ENCODE peak calls at places on chromosomes 1 and 21, in six cellular contexts. B is neural progenitor cell, H is SK-N-SH, J is GM23248, C is endodermal cell, L is adrenal gland. O is an unnamed sample.

GRCh38 chr1:25343872-25344271 is 5.7 kb downstream of the TMEM50A start:
- DNase-seq in L (no peak), B (no peak), H (no peak), C (no peak), J (peak; percentile 87), O (no peak)

GRCh38 chr21:34534522-34534921 is 22.5 kb upstream of the KCNE1 start:
- DNase-seq in L (no peak), B (no peak), H (no peak), C (no peak), J (peak; percentile 50), O (no peak)

GRCh38 chr1:65265296-65266271 is 43.8 kb upstream of the DNAJC6 start:
- DNase-seq in H (peak; percentile 89), J (peak; percentile 80), L (peak; percentile 56), C (peak; percentile 89), B (peak; percentile 89), O (peak; percentile 75)

GRCh38 chr1:214327519-214327918 is 46.6 kb downstream of the SMYD2 start:
- DNase-seq in L (no peak), H (peak; percentile 28), B (no peak), J (no peak), C (peak; percentile 29), O (no peak)

GRCh38 chr1:172826096-172826741 is 167.3 kb downstream of the FASLG start:
- DNase-seq in B (peak; percentile 39), J (peak; percentile 92), L (peak; percentile 36), C (no peak), H (peak; percentile 38), O (no peak)

GRCh38 chr1:235075955-235076308 is 52.7 kb downstream of the TOMM20 start:
- DNase-seq in B (no peak), L (no peak), C (no peak), H (no peak), J (no peak), O (peak; percentile 49)

GRCh38 chr1:36761073-36761472 is 273.2 kb downstream of the GRIK3 start:
- DNase-seq in J (no peak), C (peak; percentile 25), B (no peak), H (no peak), L (no peak), O (no peak)

GRCh38 chr1:1162597-1163537 is 10.8 kb upstream of the TTLL10 start:
- DNase-seq in C (peak; percentile 90), L (no peak), H (no peak), B (no peak), J (no peak), O (peak; percentile 96)

GRCh38 chr1:59897165-59897564 is 29.4 kb downstream of the CYP2J2 start:
- DNase-seq in H (no peak), C (no peak), B (no peak), J (no peak), L (no peak), O (no peak)

GRCh38 chr1:155598842-155599331 is 11.1 kb upstream of the MSTO1 start:
- DNase-seq in H (no peak), B (peak; percentile 73), C (peak; percentile 69), J (peak; percentile 69), L (no peak), O (no peak)

GRCh38 chr1:119358661-119359060 is 9.9 kb upstream of the HAO2 start:
- DNase-seq in H (no peak), J (peak; percentile 60), C (no peak), L (no peak), B (no peak), O (no peak)

GRCh38 chr1:76075877-76076276 is 1.3 kb downstream of the ST6GALNAC3 start:
- DNase-seq in L (no peak), H (no peak), J (peak; percentile 7), B (no peak), C (no peak), O (no peak)

GRCh38 chr1:33641099-33641830 is 168.8 kb downstream of the ZSCAN20 start:
- DNase-seq in B (peak; percentile 51), J (peak; percentile 81), L (no peak), H (no peak), C (peak; percentile 76), O (no peak)

GRCh38 chr1:218496561-218496960 is 151.4 kb downstream of the TGFB2 start:
- DNase-seq in L (no peak), J (peak; percentile 99), C (no peak), B (no peak), H (no peak), O (no peak)

GRCh38 chr1:183417691-183418491 is at the start of gene NMNAT2:
- DNase-seq in B (peak; percentile 78), L (no peak), J (peak; percentile 50), C (peak; percentile 88), H (peak; percentile 77), O (peak; percentile 64)

GRCh38 chr1:92980732-92981647 is 19.7 kb upstream of the DIPK1A start:
- DNase-seq in J (no peak), C (no peak), B (no peak), H (no peak), L (no peak), O (no peak)

DNA sequence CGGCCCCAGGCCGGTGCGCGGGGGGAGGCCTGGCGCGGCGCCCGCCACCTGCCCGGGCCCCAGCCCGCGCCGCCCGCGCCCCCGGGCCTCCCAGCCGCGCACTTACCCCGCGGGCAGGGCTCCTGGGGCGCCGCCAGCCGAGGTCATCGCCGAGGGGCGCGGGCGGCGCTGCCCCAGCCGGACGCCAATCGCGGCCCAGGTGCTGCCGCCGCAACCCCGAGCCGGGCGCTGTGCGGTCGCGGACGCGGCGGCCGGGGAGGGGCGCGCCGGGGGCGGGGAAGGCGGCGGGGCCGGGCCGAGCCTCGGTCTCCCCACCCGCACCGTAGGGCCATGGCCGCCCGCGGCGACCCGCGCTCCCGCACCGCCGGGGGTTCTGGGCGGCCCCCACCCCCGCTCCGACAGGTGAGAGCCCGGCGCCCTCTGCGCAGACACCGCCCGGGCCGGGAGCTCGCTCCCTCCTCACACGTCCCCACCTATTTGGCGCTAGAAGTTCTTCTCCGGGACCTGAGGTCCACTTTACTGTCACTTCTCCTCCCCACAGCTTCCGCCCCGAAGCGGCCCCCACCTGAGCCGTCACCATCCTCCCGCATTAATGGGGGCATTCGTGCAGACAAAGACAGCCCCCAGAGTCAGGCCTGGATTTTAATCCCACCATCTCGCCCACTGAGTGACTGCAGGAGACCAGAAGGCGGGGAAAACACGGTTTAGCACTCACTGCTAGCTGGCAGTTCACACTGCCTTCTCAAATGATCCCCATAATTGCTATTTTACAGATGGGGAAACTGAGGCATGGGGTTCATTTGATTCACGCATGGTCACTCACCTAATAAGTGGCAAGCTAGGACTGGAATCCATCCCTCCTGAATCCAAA is at the start of gene TTC39A:
- DNase-seq in J (peak; percentile 17), B (peak; percentile 58), C (no peak), H (peak; percentile 78), L (no peak), O (peak; percentile 76)
- H3K4me3 ChIP-seq in J (peak within 1 kb of the TSS; percentile 57), B (peak within 1 kb of the TSS; percentile 70), C (peak within 1 kb of the TSS; percentile 81), H (peak within 1 kb of the TSS; percentile 58), L (no peak within 1 kb of the TSS), O (peak within 1 kb of the TSS; percentile 63)

GRCh38 chr21:22225299-22225698 is 1227.1 kb downstream of the NCAM2 start:
- DNase-seq in C (no peak), H (no peak), B (no peak), J (no peak), L (no peak), O (no peak)

GRCh38 chr21:22223385-22223784 is 1225.2 kb downstream of the NCAM2 start:
- DNase-seq in J (no peak), B (no peak), L (no peak), C (no peak), H (no peak), O (no peak)

DNA sequence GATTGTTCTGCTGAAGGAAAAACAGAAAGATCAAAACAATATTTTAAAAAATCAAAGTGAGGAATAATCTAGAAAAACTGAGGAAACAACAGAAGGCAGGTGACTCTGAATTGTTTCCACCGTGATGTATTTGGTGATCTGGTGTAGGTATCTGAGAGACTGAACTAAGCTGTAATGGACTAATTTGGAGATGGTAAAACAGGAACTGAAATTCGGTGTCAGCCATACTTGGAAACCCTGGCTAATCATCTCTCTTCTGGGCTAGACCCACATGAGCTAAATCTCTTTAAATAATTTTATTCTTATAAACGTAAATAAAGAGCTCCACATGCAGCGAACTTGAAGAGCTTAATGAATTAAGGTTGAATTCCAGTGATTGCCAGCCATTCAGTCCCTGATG is 1226.1 kb downstream of the NCAM2 start:
- DNase-seq in H (no peak), B (no peak), C (no peak), L (no peak), J (no peak), O (no peak)
- H3K4me3 ChIP-seq in H (no peak overlapping the region), B (no peak overlapping the region), C (no peak overlapping the region), L (no peak overlapping the region), J (no peak overlapping the region), O (no peak overlapping the region)

GRCh38 chr1:206509612-206510257 is 2.4 kb downstream of the RASSF5 start:
- DNase-seq in J (no peak), H (no peak), B (no peak), C (no peak), L (no peak), O (no peak)
- H3K4me3 ChIP-seq in J (no peak overlapping the region), H (no peak overlapping the region), B (no peak overlapping the region), C (no peak overlapping the region), L (no peak overlapping the region), O (no peak overlapping the region)

GRCh38 chr1:29488794-29489309 is 252.5 kb downstream of the PTPRU start:
- DNase-seq in J (no peak), C (no peak), B (no peak), L (no peak), H (no peak), O (no peak)
- H3K4me3 ChIP-seq in J (no peak overlapping the region), C (no peak overlapping the region), B (no peak overlapping the region), L (no peak overlapping the region), H (no peak overlapping the region), O (no peak overlapping the region)

DNA sequence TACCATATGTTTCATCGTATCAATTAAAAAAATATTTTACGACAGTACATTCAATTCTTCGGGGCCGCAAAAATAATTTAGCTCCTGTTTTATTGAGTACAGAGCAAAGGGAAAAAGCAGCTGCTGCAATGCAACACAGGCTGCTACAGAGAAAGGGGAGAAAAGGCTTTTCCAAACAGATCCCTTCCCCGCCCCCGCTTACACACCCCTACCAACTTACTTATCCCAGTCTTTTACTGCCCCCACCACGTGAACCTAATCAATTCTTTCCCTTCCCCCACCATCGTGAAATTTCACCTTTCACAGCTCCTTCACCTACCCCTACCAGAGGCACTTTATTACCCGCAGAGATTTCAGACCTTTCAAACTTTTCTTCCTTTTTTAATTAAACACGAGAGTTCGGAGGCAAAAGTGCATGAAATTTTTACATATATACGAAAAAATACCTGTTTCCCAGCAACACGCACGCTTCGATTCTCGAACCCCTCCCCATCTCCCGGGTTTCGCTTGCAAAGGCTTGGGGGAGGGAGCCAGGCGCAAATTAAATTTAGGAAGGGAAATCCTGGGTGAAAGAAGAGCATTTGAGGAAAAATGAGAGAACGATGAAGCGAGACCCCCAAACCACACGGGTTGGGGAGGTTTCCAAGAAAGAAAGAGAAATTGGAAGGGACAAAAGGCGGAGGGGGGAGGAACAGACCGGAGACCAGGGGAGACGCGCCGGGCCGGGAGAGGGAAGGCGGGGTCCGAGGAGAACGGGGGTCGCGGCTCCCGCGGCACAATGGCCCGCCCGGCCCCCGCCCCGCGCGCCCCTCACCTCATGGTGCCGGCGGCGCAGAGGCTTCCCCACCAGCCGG is 824 bp downstream of the ENAH start:
- DNase-seq in L (peak; percentile 23), J (peak; percentile 55), B (peak; percentile 66), C (peak; percentile 69), H (peak; percentile 45), O (no peak)
- H3K4me3 ChIP-seq in L (peak overlapping the region; percentile 77), J (peak overlapping the region; percentile 97), B (peak overlapping the region; percentile 100), C (peak overlapping the region; percentile 98), H (peak overlapping the region; percentile 98), O (peak overlapping the region; percentile 84)

O was measured in kidney.